ENCODE peak calls at places on chromosomes 2 and 18, in ten cellular contexts. One of them, this sample, is unnamed.

GRCh38 chr2:198102841-198103240 is 298.4 kb downstream of the PLCL1 start:
- DNase-seq in cardiac fibroblast: no peak
- DNase-seq in HepG2: no peak
- DNase-seq in AG09309: no peak
- DNase-seq in fibroblast of lung: no peak
- DNase-seq in endothelial cell: no peak
- DNase-seq in activated CD8-positive, alpha-beta T cell treated with anti-CD3 and anti-CD28 coated beads for 36 hours: no peak
- DNase-seq in body of pancreas: no peak
- DNase-seq in MCF 10A: no peak
- DNase-seq in omental fat pad: no peak
- DNase-seq in this sample: no peak

GRCh38 chr2:1020206-1020605 is 69.6 kb downstream of the SNTG2 start:
- DNase-seq in body of pancreas: no peak
- DNase-seq in MCF 10A: no peak
- DNase-seq in cardiac fibroblast: no peak
- DNase-seq in fibroblast of lung: no peak
- DNase-seq in omental fat pad: no peak
- DNase-seq in HepG2: no peak
- DNase-seq in endothelial cell: no peak
- DNase-seq in AG09309: no peak
- DNase-seq in activated CD8-positive, alpha-beta T cell treated with anti-CD3 and anti-CD28 coated beads for 36 hours: no peak
- DNase-seq in this sample: no peak

GRCh38 chr2:226905718-226906438 is 70.0 kb downstream of the RHBDD1 start:
- DNase-seq in body of pancreas: no peak
- DNase-seq in AG09309: no peak
- DNase-seq in endothelial cell: no peak
- DNase-seq in HepG2: no peak
- DNase-seq in cardiac fibroblast: no peak
- DNase-seq in MCF 10A: no peak
- DNase-seq in activated CD8-positive, alpha-beta T cell treated with anti-CD3 and anti-CD28 coated beads for 36 hours: no peak
- DNase-seq in omental fat pad: no peak
- DNase-seq in fibroblast of lung: no peak
- DNase-seq in this sample: peak; percentile 54

GRCh38 chr18:70422061-70422965 is 133.5 kb downstream of the SOCS6 start:
- DNase-seq in HepG2: peak; percentile 35
- DNase-seq in AG09309: peak; percentile 92
- DNase-seq in omental fat pad: peak; percentile 38
- DNase-seq in endothelial cell: no peak
- DNase-seq in cardiac fibroblast: peak; percentile 97
- DNase-seq in MCF 10A: peak; percentile 97
- DNase-seq in body of pancreas: peak; percentile 87
- DNase-seq in activated CD8-positive, alpha-beta T cell treated with anti-CD3 and anti-CD28 coated beads for 36 hours: peak; percentile 26
- DNase-seq in fibroblast of lung: peak; percentile 95
- DNase-seq in this sample: no peak

GRCh38 chr18:5546660-5547059 is 2.9 kb upstream of the EPB41L3 start:
- DNase-seq in omental fat pad: no peak
- DNase-seq in fibroblast of lung: peak; percentile 74
- DNase-seq in activated CD8-positive, alpha-beta T cell treated with anti-CD3 and anti-CD28 coated beads for 36 hours: no peak
- DNase-seq in endothelial cell: peak; percentile 41
- DNase-seq in HepG2: no peak
- DNase-seq in MCF 10A: peak; percentile 26
- DNase-seq in body of pancreas: peak; percentile 36
- DNase-seq in cardiac fibroblast: peak; percentile 69
- DNase-seq in AG09309: peak; percentile 17
- DNase-seq in this sample: no peak

GRCh38 chr2:28751956-28752607 is 452 bp downstream of the PPP1CB start:
- DNase-seq in MCF 10A: peak; percentile 17
- DNase-seq in HepG2: no peak
- DNase-seq in AG09309: no peak
- DNase-seq in activated CD8-positive, alpha-beta T cell treated with anti-CD3 and anti-CD28 coated beads for 36 hours: peak; percentile 43
- DNase-seq in fibroblast of lung: no peak
- DNase-seq in body of pancreas: peak; percentile 39
- DNase-seq in omental fat pad: peak; percentile 48
- DNase-seq in cardiac fibroblast: no peak
- DNase-seq in endothelial cell: peak; percentile 33
- DNase-seq in this sample: peak; percentile 29

GRCh38 chr2:31075936-31076590 is 62.2 kb downstream of the GALNT14 start:
- DNase-seq in body of pancreas: no peak
- DNase-seq in MCF 10A: peak; percentile 16
- DNase-seq in HepG2: no peak
- DNase-seq in endothelial cell: no peak
- DNase-seq in fibroblast of lung: peak; percentile 18
- DNase-seq in AG09309: no peak
- DNase-seq in activated CD8-positive, alpha-beta T cell treated with anti-CD3 and anti-CD28 coated beads for 36 hours: no peak
- DNase-seq in cardiac fibroblast: peak; percentile 9
- DNase-seq in omental fat pad: no peak
- DNase-seq in this sample: no peak

GRCh38 chr2:25041307-25041927 is 459 bp upstream of the EFR3B start:
- DNase-seq in cardiac fibroblast: peak; percentile 41
- DNase-seq in omental fat pad: no peak
- DNase-seq in activated CD8-positive, alpha-beta T cell treated with anti-CD3 and anti-CD28 coated beads for 36 hours: peak; percentile 22
- DNase-seq in body of pancreas: peak; percentile 79
- DNase-seq in HepG2: peak; percentile 71
- DNase-seq in fibroblast of lung: peak; percentile 28
- DNase-seq in AG09309: no peak
- DNase-seq in endothelial cell: peak; percentile 65
- DNase-seq in MCF 10A: peak; percentile 23
- DNase-seq in this sample: no peak

GRCh38 chr18:41073372-41073954 is 881.6 kb upstream of the PIK3C3 start:
- DNase-seq in AG09309: no peak
- DNase-seq in cardiac fibroblast: peak; percentile 81
- DNase-seq in HepG2: no peak
- DNase-seq in body of pancreas: no peak
- DNase-seq in endothelial cell: no peak
- DNase-seq in omental fat pad: no peak
- DNase-seq in activated CD8-positive, alpha-beta T cell treated with anti-CD3 and anti-CD28 coated beads for 36 hours: no peak
- DNase-seq in fibroblast of lung: peak; percentile 87
- DNase-seq in MCF 10A: peak; percentile 56
- DNase-seq in this sample: no peak

GRCh38 chr2:236176417-236176816 is 8.2 kb upstream of the GBX2 start:
- DNase-seq in AG09309: no peak
- DNase-seq in omental fat pad: no peak
- DNase-seq in fibroblast of lung: peak; percentile 31
- DNase-seq in activated CD8-positive, alpha-beta T cell treated with anti-CD3 and anti-CD28 coated beads for 36 hours: peak; percentile 33
- DNase-seq in HepG2: peak; percentile 64
- DNase-seq in endothelial cell: peak; percentile 55
- DNase-seq in cardiac fibroblast: peak; percentile 35
- DNase-seq in body of pancreas: no peak
- DNase-seq in MCF 10A: peak; percentile 51
- DNase-seq in this sample: no peak
- TF ChIP-seq CTCF in AG09309: peak; percentile 44
- TF ChIP-seq CTCF in omental fat pad: no peak
- TF ChIP-seq CTCF in fibroblast of lung: peak; percentile 30
- TF ChIP-seq CTCF in activated CD8-positive, alpha-beta T cell treated with anti-CD3 and anti-CD28 coated beads for 36 hours: peak; percentile 74
- TF ChIP-seq CTCF in HepG2: peak; percentile 79
- TF ChIP-seq CTCF in endothelial cell: peak; percentile 70
- TF ChIP-seq CTCF in cardiac fibroblast: peak; percentile 59
- TF ChIP-seq CTCF in body of pancreas: no peak
- TF ChIP-seq CTCF in MCF 10A: peak; percentile 56
- TF ChIP-seq CTCF in this sample: peak; percentile 44

GRCh38 chr2:50513724-50514123 is 518.2 kb downstream of the NRXN1 start:
- DNase-seq in cardiac fibroblast: no peak
- DNase-seq in MCF 10A: no peak
- DNase-seq in body of pancreas: no peak
- DNase-seq in HepG2: no peak
- DNase-seq in fibroblast of lung: no peak
- DNase-seq in endothelial cell: no peak
- DNase-seq in omental fat pad: no peak
- DNase-seq in AG09309: no peak
- DNase-seq in activated CD8-positive, alpha-beta T cell treated with anti-CD3 and anti-CD28 coated beads for 36 hours: no peak
- DNase-seq in this sample: no peak
- TF ChIP-seq CTCF in cardiac fibroblast: no peak
- TF ChIP-seq CTCF in MCF 10A: no peak
- TF ChIP-seq CTCF in body of pancreas: no peak
- TF ChIP-seq CTCF in HepG2: no peak
- TF ChIP-seq CTCF in fibroblast of lung: no peak
- TF ChIP-seq CTCF in endothelial cell: peak; percentile 36
- TF ChIP-seq CTCF in omental fat pad: no peak
- TF ChIP-seq CTCF in AG09309: no peak
- TF ChIP-seq CTCF in activated CD8-positive, alpha-beta T cell treated with anti-CD3 and anti-CD28 coated beads for 36 hours: no peak
- TF ChIP-seq CTCF in this sample: no peak

GRCh38 chr2:239395524-239395923 is 5.3 kb downstream of the HDAC4 start:
- DNase-seq in fibroblast of lung: no peak
- DNase-seq in omental fat pad: no peak
- DNase-seq in cardiac fibroblast: no peak
- DNase-seq in MCF 10A: no peak
- DNase-seq in body of pancreas: no peak
- DNase-seq in AG09309: no peak
- DNase-seq in endothelial cell: no peak
- DNase-seq in activated CD8-positive, alpha-beta T cell treated with anti-CD3 and anti-CD28 coated beads for 36 hours: no peak
- DNase-seq in HepG2: no peak
- DNase-seq in this sample: no peak

GRCh38 chr2:239398536-239398935 is 2.3 kb downstream of the HDAC4 start:
- DNase-seq in endothelial cell: no peak
- DNase-seq in MCF 10A: no peak
- DNase-seq in HepG2: no peak
- DNase-seq in cardiac fibroblast: no peak
- DNase-seq in fibroblast of lung: no peak
- DNase-seq in omental fat pad: no peak
- DNase-seq in activated CD8-positive, alpha-beta T cell treated with anti-CD3 and anti-CD28 coated beads for 36 hours: no peak
- DNase-seq in AG09309: no peak
- DNase-seq in body of pancreas: no peak
- DNase-seq in this sample: no peak

GRCh38 chr2:239394978-239395377 is 5.8 kb downstream of the HDAC4 start:
- DNase-seq in activated CD8-positive, alpha-beta T cell treated with anti-CD3 and anti-CD28 coated beads for 36 hours: no peak
- DNase-seq in cardiac fibroblast: no peak
- DNase-seq in body of pancreas: no peak
- DNase-seq in endothelial cell: no peak
- DNase-seq in MCF 10A: no peak
- DNase-seq in HepG2: no peak
- DNase-seq in AG09309: no peak
- DNase-seq in omental fat pad: no peak
- DNase-seq in fibroblast of lung: no peak
- DNase-seq in this sample: no peak

GRCh38 chr2:239397856-239398470 is 2.9 kb downstream of the HDAC4 start:
- DNase-seq in body of pancreas: no peak
- DNase-seq in MCF 10A: no peak
- DNase-seq in HepG2: no peak
- DNase-seq in omental fat pad: no peak
- DNase-seq in AG09309: no peak
- DNase-seq in fibroblast of lung: no peak
- DNase-seq in cardiac fibroblast: no peak
- DNase-seq in endothelial cell: no peak
- DNase-seq in activated CD8-positive, alpha-beta T cell treated with anti-CD3 and anti-CD28 coated beads for 36 hours: no peak
- DNase-seq in this sample: no peak

GRCh38 chr2:239396881-239397681 is 3.7 kb downstream of the HDAC4 start:
- DNase-seq in endothelial cell: no peak
- DNase-seq in activated CD8-positive, alpha-beta T cell treated with anti-CD3 and anti-CD28 coated beads for 36 hours: peak; percentile 70
- DNase-seq in body of pancreas: peak; percentile 63
- DNase-seq in MCF 10A: no peak
- DNase-seq in cardiac fibroblast: no peak
- DNase-seq in omental fat pad: no peak
- DNase-seq in AG09309: no peak
- DNase-seq in fibroblast of lung: no peak
- DNase-seq in HepG2: no peak
- DNase-seq in this sample: no peak
- TF ChIP-seq CTCF in endothelial cell: no peak
- TF ChIP-seq CTCF in activated CD8-positive, alpha-beta T cell treated with anti-CD3 and anti-CD28 coated beads for 36 hours: peak; percentile 53
- TF ChIP-seq CTCF in body of pancreas: peak; percentile 42
- TF ChIP-seq CTCF in MCF 10A: no peak
- TF ChIP-seq CTCF in cardiac fibroblast: peak; percentile 3
- TF ChIP-seq CTCF in omental fat pad: no peak
- TF ChIP-seq CTCF in AG09309: no peak
- TF ChIP-seq CTCF in fibroblast of lung: no peak
- TF ChIP-seq CTCF in HepG2: peak; percentile 85
- TF ChIP-seq CTCF in this sample: peak; percentile 29

GRCh38 chr2:46327627-46328026 is 30.4 kb downstream of the EPAS1 start:
- DNase-seq in omental fat pad: no peak
- DNase-seq in MCF 10A: no peak
- DNase-seq in activated CD8-positive, alpha-beta T cell treated with anti-CD3 and anti-CD28 coated beads for 36 hours: no peak
- DNase-seq in HepG2: no peak
- DNase-seq in AG09309: no peak
- DNase-seq in endothelial cell: no peak
- DNase-seq in cardiac fibroblast: no peak
- DNase-seq in body of pancreas: no peak
- DNase-seq in fibroblast of lung: no peak
- DNase-seq in this sample: no peak
- TF ChIP-seq CTCF in omental fat pad: no peak
- TF ChIP-seq CTCF in MCF 10A: peak; percentile 7
- TF ChIP-seq CTCF in activated CD8-positive, alpha-beta T cell treated with anti-CD3 and anti-CD28 coated beads for 36 hours: no peak
- TF ChIP-seq CTCF in HepG2: peak; percentile 51
- TF ChIP-seq CTCF in AG09309: peak; percentile 9
- TF ChIP-seq CTCF in endothelial cell: no peak
- TF ChIP-seq CTCF in cardiac fibroblast: peak; percentile 18
- TF ChIP-seq CTCF in body of pancreas: no peak
- TF ChIP-seq CTCF in fibroblast of lung: no peak
- TF ChIP-seq CTCF in this sample: no peak